ENCODE peak calls at places on chromosomes 6 and 20, in ten cellular contexts. N is neural crest cell, W is fibroblast of villous mesenchyme, V is Caco-2, T is IMR-90, B is WTC11, K is GM13976, L is prostate gland, M is MCF 10A, P is stomach. D is an unnamed sample.
A peak's percentile ranks its signal among the peaks of the same experiment; 100 is the strongest.

GRCh38 chr20:3407426-3408250 is at the start of gene DNAAF9:
- DNase-seq in L (peak; percentile 76), M (peak; percentile 84), K (peak; percentile 91), T (peak; percentile 59), B (peak; percentile 74), N (peak; percentile 65), V (no peak), P (peak; percentile 81), W (peak; percentile 82), D (peak; percentile 71)

GRCh38 chr6:39263299-39264037 is 34.2 kb upstream of the KCNK5 start:
- DNase-seq in B (no peak), V (no peak), K (no peak), T (no peak), P (no peak), M (no peak), W (no peak), L (peak; percentile 16), N (no peak), D (no peak)

GRCh38 chr20:14494355-14494754 is 156.9 kb upstream of the FLRT3 start:
- DNase-seq in W (no peak), V (no peak), L (no peak), T (no peak), K (no peak), N (no peak), M (no peak), P (no peak), B (no peak), D (no peak)

GRCh38 chr20:34017610-34018009 is 23.9 kb downstream of the RALY start:
- DNase-seq in V (no peak), T (peak; percentile 98), K (no peak), N (no peak), L (no peak), B (no peak), M (no peak), W (peak; percentile 74), P (no peak), D (peak; percentile 69)

GRCh38 chr6:113944701-113945100 is 26.2 kb downstream of the HDAC2 start:
- DNase-seq in P (no peak), B (no peak), L (no peak), T (peak; percentile 64), V (no peak), K (no peak), M (no peak), N (no peak), W (no peak), D (peak; percentile 16)

GRCh38 chr6:149332602-149333311 is 15.2 kb downstream of the TAB2 start:
- DNase-seq in B (no peak), K (no peak), L (no peak), N (no peak), V (no peak), M (no peak), T (no peak), W (no peak), P (no peak), D (no peak)

GRCh38 chr6:19811397-19812079 is 25.6 kb upstream of the ID4 start:
- DNase-seq in V (no peak), B (no peak), T (no peak), W (no peak), K (no peak), N (no peak), L (no peak), M (no peak), P (no peak), D (no peak)

GRCh38 chr6:42507901-42508300 is 55.9 kb upstream of the UBR2 start:
- DNase-seq in P (no peak), K (no peak), W (peak; percentile 75), N (no peak), M (no peak), B (no peak), L (no peak), T (peak; percentile 10), V (no peak), D (peak; percentile 17)

GRCh38 chr6:97674802-97675201 is 391.8 kb upstream of the MMS22L start:
- DNase-seq in K (no peak), L (no peak), W (peak; percentile 22), P (no peak), M (no peak), T (peak; percentile 90), B (no peak), N (no peak), V (no peak), D (peak; percentile 33)

GRCh38 chr20:58694241-58695083 is 1.9 kb downstream of the NPEPL1 start:
- DNase-seq in N (no peak), M (no peak), K (peak; percentile 28), T (no peak), V (no peak), W (no peak), B (no peak), L (no peak), P (no peak), D (no peak)

GRCh38 chr6:45830441-45831139 is 185.1 kb downstream of the CLIC5 start:
- DNase-seq in V (no peak), K (peak; percentile 67), N (no peak), B (no peak), L (no peak), P (no peak), T (no peak), W (peak; percentile 44), M (peak; percentile 30), D (no peak)

GRCh38 chr6:169930799-169931198 is 179.4 kb downstream of the ERMARD start:
- DNase-seq in T (no peak), W (no peak), L (no peak), K (peak; percentile 17), N (no peak), P (no peak), V (no peak), M (peak; percentile 31), B (no peak), D (no peak)

GRCh38 chr6:108119212-108120141 is 44.9 kb upstream of the OSTM1 start:
- DNase-seq in T (no peak), N (no peak), K (no peak), B (peak; percentile 69), W (no peak), L (no peak), P (no peak), M (no peak), V (no peak), D (no peak)

GRCh38 chr6:170210651-170211403 is 80.1 kb downstream of the DLL1 start:
- DNase-seq in T (no peak), K (no peak), L (no peak), V (no peak), N (no peak), P (peak; percentile 16), B (no peak), W (no peak), M (no peak), D (no peak)

GRCh38 chr6:27757307-27757706 is 154.9 kb downstream of the OR2B2 start:
- DNase-seq in L (peak; percentile 30), N (peak; percentile 20), V (peak; percentile 41), M (no peak), P (peak; percentile 33), B (peak; percentile 69), T (no peak), W (no peak), K (peak; percentile 60), D (peak; percentile 11)

GRCh38 chr6:88238065-88238464 is 71.9 kb upstream of the CNR1 start:
- DNase-seq in K (peak; percentile 58), L (no peak), B (peak; percentile 51), P (no peak), W (peak; percentile 6), N (no peak), V (no peak), T (no peak), M (peak; percentile 30), D (no peak)

GRCh38 chr20:49245921-49246740 is 26.9 kb downstream of the DDX27 start:
- DNase-seq in P (no peak), N (no peak), K (peak; percentile 72), L (peak; percentile 49), V (no peak), M (peak; percentile 62), B (no peak), T (peak; percentile 55), W (peak; percentile 61), D (peak; percentile 47)
- TF ChIP-seq CTCF in P (peak; percentile 57), N (peak; percentile 70), K (peak; percentile 45), L (peak; percentile 78), V (peak; percentile 97), M (peak; percentile 52), B (peak; percentile 76), T (peak; percentile 72), W (peak; percentile 87), D (peak; percentile 83)

GRCh38 chr20:7657569-7657968 is 282.7 kb downstream of the HAO1 start:
- DNase-seq in P (no peak), T (no peak), M (no peak), N (no peak), V (no peak), B (no peak), L (no peak), W (peak; percentile 28), K (no peak), D (no peak)

GRCh38 chr20:7660165-7660564 is 280.1 kb downstream of the HAO1 start:
- DNase-seq in W (no peak), L (no peak), K (no peak), T (no peak), P (no peak), M (no peak), N (no peak), V (no peak), B (no peak), D (no peak)

GRCh38 chr20:7654231-7654630 is 286.0 kb downstream of the HAO1 start:
- DNase-seq in V (no peak), M (no peak), N (no peak), L (no peak), K (no peak), W (no peak), B (no peak), P (no peak), T (no peak), D (no peak)

DNA sequence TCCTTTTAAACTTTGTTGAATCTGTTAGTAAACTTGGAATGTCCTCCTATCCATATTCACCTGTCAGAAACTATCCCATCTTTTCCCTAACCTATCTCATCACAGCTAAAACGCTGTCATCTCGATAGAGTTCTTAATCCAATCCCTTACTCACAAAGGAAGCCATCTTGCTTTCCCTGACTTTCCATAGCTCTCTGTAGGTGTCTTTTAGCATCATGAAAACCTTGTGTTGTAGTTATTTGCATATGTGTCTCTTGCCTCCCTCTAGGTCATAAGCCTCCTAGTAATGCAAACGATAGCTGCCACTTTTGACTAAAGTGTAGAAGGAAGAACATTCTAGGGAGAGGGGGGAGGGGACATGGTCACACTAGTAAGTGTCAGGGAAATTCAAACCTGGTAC is 283.6 kb downstream of the HAO1 start:
- DNase-seq in T (no peak), K (no peak), L (no peak), M (no peak), N (no peak), P (no peak), B (no peak), V (no peak), W (no peak), D (no peak)
- TF ChIP-seq CTCF in T (no peak), K (no peak), L (no peak), M (no peak), N (no peak), P (no peak), B (no peak), V (no peak), W (no peak), D (no peak)

GRCh38 chr20:61918548-61918947 is 147.1 kb downstream of the TAF4 start:
- DNase-seq in M (no peak), L (no peak), P (no peak), B (peak; percentile 43), W (no peak), T (no peak), N (no peak), V (no peak), K (no peak), D (no peak)
- TF ChIP-seq CTCF in M (no peak), L (no peak), P (no peak), B (peak; percentile 20), W (no peak), T (no peak), N (peak; percentile 31), V (peak; percentile 3), K (no peak), D (no peak)

GRCh38 chr6:17012421-17013225 is 89.2 kb upstream of the STMND1 start:
- DNase-seq in W (peak; percentile 88), K (no peak), L (peak; percentile 33), P (no peak), T (peak; percentile 65), V (peak; percentile 41), N (no peak), B (peak; percentile 35), M (no peak), D (peak; percentile 61)
- TF ChIP-seq CTCF in W (peak; percentile 43), K (no peak), L (no peak), P (no peak), T (peak; percentile 5), V (no peak), N (no peak), B (no peak), M (no peak), D (peak; percentile 34)